ENCODE peak calls at places on chromosomes 13 and 19, in five cellular contexts. L, H, X, S and K are unnamed samples.

GRCh38 chr13:43114504-43114903 is 91.1 kb downstream of the DNAJC15 start:
- DNase-seq in L (no peak), H (no peak), X (no peak), S (no peak), K (no peak)

GRCh38 chr13:21015284-21015683 is 46.1 kb downstream of the LATS2 start:
- DNase-seq in L (no peak), H (no peak), X (no peak), S (no peak), K (no peak)

GRCh38 chr19:31339405-31339804 is 9.8 kb downstream of the TSHZ3 start:
- DNase-seq in L (no peak), H (no peak), X (no peak), S (no peak), K (no peak)

GRCh38 chr13:98983182-98983581 is 5.3 kb upstream of the DOCK9 start:
- DNase-seq in L (no peak), H (no peak), X (no peak), S (no peak), K (no peak)

GRCh38 chr13:19927117-19927734 is 31.3 kb upstream of the ZMYM2 start:
- DNase-seq in L (peak), H (peak), X (no peak), S (peak), K (peak)

GRCh38 chr13:110524484-110525254 is 36.9 kb downstream of the RAB20 start:
- DNase-seq in L (no peak), H (peak), X (no peak), S (no peak), K (no peak)

GRCh38 chr13:20997301-20998061 is 63.9 kb downstream of the LATS2 start:
- DNase-seq in L (no peak), H (no peak), X (peak), S (peak), K (peak)

GRCh38 chr13:53254495-53254894 is 225.9 kb downstream of the OLFM4 start:
- DNase-seq in L (no peak), H (no peak), X (no peak), S (no peak), K (peak)

GRCh38 chr13:71864981-71865857 is 1.8 kb downstream of the DACH1 start:
- DNase-seq in L (no peak), H (no peak), X (no peak), S (no peak), K (no peak)

GRCh38 chr13:23941216-23941615 is 43.9 kb upstream of the C1QTNF9B start:
- DNase-seq in L (no peak), H (no peak), X (no peak), S (no peak), K (no peak)

GRCh38 chr19:35309481-35310279 is 17.7 kb downstream of the MAG start:
- DNase-seq in L (peak), H (no peak), X (no peak), S (peak), K (peak)

GRCh38 chr19:1453525-1454371 is 3.8 kb downstream of the APC2 start:
- DNase-seq in L (no peak), H (no peak), X (no peak), S (no peak), K (no peak)

GRCh38 chr19:54725321-54725720 is 1.1 kb downstream of the KIR3DL3 start:
- DNase-seq in L (no peak), H (no peak), X (no peak), S (no peak), K (no peak)

GRCh38 chr19:57338798-57339378 is 12.2 kb upstream of the ZNF304 start:
- DNase-seq in L (no peak), H (no peak), X (no peak), S (peak), K (peak)

GRCh38 chr13:25085125-25085742 is 10.7 kb upstream of the PABPC3 start:
- DNase-seq in L (peak), H (no peak), X (peak), S (peak), K (peak)

GRCh38 chr19:38228005-38228377 is 4.0 kb upstream of the DPF1 start:
- DNase-seq in L (no peak), H (no peak), X (no peak), S (no peak), K (no peak)
- H3K4me3 ChIP-seq in L (no peak), H (no peak), X (no peak), S (no peak), K (no peak)

DNA sequence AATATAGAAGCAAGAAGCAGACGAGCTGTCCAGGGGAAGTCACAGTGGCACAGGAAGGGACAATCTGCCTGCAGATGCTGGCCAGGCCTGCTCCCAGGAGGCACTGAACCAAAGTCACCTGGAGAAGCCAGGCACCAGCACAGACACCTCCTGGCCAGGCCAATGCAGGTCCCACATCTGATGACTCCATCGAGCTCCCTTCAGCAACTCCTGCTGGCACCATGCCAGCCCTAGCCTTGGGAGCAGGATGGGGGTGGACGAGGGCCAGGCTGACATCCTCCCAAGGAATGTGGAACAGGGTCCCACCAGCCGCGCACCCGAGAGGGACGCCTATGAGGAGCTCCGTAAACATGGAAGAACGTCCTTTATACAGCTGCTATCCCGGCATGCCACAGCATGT is 22.4 kb upstream of the ISYNA1 start:
- DNase-seq in L (no peak), H (no peak), X (peak), S (peak), K (peak)
- H3K4me3 ChIP-seq in L (no peak), H (no peak), X (no peak), S (no peak), K (no peak)

GRCh38 chr13:80009760-80010159 is 331.2 kb downstream of the SPRY2 start:
- DNase-seq in L (no peak), H (no peak), X (no peak), S (no peak), K (peak)

GRCh38 chr13:80011448-80012212 is 329.3 kb downstream of the SPRY2 start:
- DNase-seq in L (no peak), H (no peak), X (no peak), S (peak), K (peak)

GRCh38 chr13:80012281-80012680 is 328.6 kb downstream of the SPRY2 start:
- DNase-seq in L (peak), H (no peak), X (no peak), S (peak), K (no peak)

GRCh38 chr13:80010846-80011245 is 330.1 kb downstream of the SPRY2 start:
- DNase-seq in L (no peak), H (no peak), X (no peak), S (no peak), K (no peak)

DNA sequence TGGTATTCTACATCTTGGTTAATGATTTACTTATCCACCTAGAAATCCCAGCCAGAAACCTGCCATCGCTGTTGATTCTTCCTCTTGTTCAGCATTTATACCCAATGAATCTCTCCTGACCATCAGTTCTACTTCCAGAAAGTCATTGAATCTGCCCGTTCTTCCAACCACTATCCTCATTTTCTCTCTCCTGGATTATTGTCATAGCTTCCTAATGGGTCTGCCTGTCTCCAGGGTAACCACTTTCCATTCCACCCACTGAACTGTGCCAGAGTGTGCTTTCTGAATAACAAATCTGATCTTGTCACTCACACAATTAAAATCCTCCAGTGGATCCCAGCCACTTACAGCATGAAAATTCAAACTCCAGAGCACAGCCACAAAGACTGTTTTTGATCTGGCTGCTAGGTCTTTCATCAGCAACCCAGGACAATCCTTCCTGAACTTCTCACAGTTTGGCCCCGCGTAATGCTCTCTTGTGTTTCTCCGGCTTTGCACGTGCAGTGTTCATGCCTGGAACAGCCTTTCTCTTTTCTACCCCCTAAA is 330.6 kb downstream of the SPRY2 start:
- DNase-seq in L (no peak), H (no peak), X (no peak), S (no peak), K (no peak)
- H3K4me3 ChIP-seq in L (no peak), H (no peak), X (no peak), S (no peak), K (no peak)

GRCh38 chr13:28099396-28100148 is 804 bp downstream of the FLT3 start:
- DNase-seq in L (no peak), H (peak), X (no peak), S (no peak), K (no peak)
- H3K4me3 ChIP-seq in L (peak), H (no peak), X (peak), S (no peak), K (peak)

DNA sequence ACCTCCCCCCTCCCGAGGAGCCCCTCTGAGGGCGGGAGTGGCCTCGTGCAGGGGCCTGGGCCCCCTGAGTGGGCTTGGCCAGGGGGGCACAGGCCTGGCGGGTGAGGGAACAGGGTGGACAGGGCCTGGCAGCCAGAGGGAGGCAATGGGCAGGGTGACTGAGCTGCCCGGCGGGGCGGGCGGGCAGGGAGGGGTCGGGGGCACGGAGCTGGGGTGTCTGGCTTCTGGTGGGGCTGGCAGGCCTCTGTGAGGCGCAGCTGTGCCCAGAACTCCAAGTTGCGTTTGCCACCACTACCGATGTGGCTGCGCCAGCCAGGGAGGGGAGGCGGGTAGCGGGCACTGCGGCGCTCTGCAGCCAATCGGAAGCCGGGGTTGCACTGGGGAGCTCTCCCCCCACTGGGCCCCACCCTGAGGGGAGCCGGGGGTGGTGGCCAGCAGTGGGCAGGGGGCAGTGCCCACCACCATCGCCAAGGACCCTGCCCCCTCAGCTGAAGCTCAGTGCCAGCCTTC is 7.2 kb downstream of the NFIX start:
- DNase-seq in L (no peak), H (no peak), X (no peak), S (no peak), K (no peak)
- H3K4me3 ChIP-seq in L (no peak), H (no peak), X (no peak), S (no peak), K (no peak)